ENCODE peak calls at places on chromosomes 1 and 21, in five cellular contexts. M, L, U, V and S are unnamed samples.

GRCh38 chr21:45861156-45861870 is 120.3 kb upstream of the COL6A1 start:
- DNase-seq in M (no peak), L (no peak), U (no peak), V (no peak), S (no peak)

GRCh38 chr1:198359024-198359653 is 181.3 kb downstream of the ATP6V1G3 start:
- DNase-seq in M (no peak), L (no peak), U (no peak), V (no peak), S (no peak)

GRCh38 chr1:232620356-232620841 is 9.5 kb downstream of the SIPA1L2 start:
- DNase-seq in M (peak), L (no peak), U (no peak), V (peak), S (peak)

GRCh38 chr1:112533029-112533428 is 24.3 kb downstream of the WNT2B start:
- DNase-seq in M (no peak), L (no peak), U (no peak), V (no peak), S (no peak)

GRCh38 chr1:229203030-229203751 is 67.7 kb upstream of the RAB4A start:
- DNase-seq in M (no peak), L (peak), U (no peak), V (no peak), S (no peak)

GRCh38 chr1:50047916-50048694 is 24.4 kb upstream of the AGBL4 start:
- DNase-seq in M (no peak), L (peak), U (peak), V (no peak), S (no peak)

GRCh38 chr1:20416706-20417105 is 69.3 kb downstream of the CAMK2N1 start:
- DNase-seq in M (no peak), L (no peak), U (no peak), V (no peak), S (no peak)

GRCh38 chr1:64608015-64608650 is 136.7 kb upstream of the RAVER2 start:
- DNase-seq in M (no peak), L (no peak), U (no peak), V (no peak), S (no peak)

GRCh38 chr1:208534604-208534907 is 290.4 kb upstream of the PLXNA2 start:
- DNase-seq in M (no peak), L (no peak), U (no peak), V (no peak), S (no peak)

GRCh38 chr1:116356067-116356466 is 17.0 kb upstream of the ATP1A1 start:
- DNase-seq in M (no peak), L (no peak), U (no peak), V (no peak), S (no peak)

GRCh38 chr21:41559658-41560599 is 52.0 kb upstream of the TMPRSS2 start:
- DNase-seq in M (no peak), L (no peak), U (no peak), V (no peak), S (no peak)

GRCh38 chr1:113818585-113818984 is 6.3 kb upstream of the RSBN1 start:
- DNase-seq in M (no peak), L (no peak), U (no peak), V (no peak), S (no peak)

GRCh38 chr1:84834419-84835064 is 58.5 kb downstream of the LPAR3 start:
- DNase-seq in M (no peak), L (no peak), U (no peak), V (no peak), S (no peak)

GRCh38 chr1:54365020-54365797 is 41.0 kb downstream of the SSBP3 start:
- DNase-seq in M (no peak), L (no peak), U (no peak), V (no peak), S (peak)

GRCh38 chr1:55882931-55883330 is 667.8 kb upstream of the USP24 start:
- DNase-seq in M (no peak), L (no peak), U (no peak), V (no peak), S (no peak)

GRCh38 chr1:55876276-55877060 is 661.3 kb upstream of the USP24 start:
- DNase-seq in M (peak), L (no peak), U (peak), V (no peak), S (no peak)

DNA sequence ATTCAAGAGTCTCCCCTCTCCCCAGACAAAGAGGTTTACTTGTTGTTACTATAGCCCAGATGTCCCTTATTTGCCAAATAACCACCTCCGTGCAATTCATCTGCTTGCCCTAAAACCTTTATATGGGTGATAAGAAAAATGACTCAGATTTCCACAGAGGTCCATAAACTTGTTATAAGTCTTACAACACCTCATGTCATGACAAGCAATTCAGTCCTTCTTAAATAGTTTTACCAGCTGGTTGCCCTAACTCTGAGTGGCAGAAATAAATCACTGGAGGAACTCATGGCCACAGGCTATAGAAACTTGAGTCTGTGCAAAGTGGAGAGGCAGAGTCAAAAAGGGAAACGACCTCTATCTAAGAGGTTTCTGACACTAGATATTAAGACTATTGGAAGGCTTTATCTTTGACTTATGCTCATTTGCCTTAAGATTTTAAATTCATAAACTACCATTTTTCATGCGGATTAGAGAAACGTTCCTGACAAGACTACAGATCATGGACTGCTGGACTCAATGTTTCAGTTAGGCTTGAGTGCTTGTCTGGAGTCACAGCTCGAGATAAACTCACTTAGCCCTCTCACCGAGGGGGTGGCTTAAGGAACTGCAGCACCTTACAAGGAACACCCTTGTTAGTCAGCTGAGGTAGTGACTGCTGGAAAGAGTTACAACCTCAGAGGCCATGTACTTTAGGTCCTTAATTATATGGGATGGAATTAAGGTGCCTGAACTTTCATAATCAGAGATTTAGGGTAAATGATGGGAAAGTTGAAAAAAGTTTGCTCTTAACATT is 662.5 kb upstream of the USP24 start:
- DNase-seq in M (no peak), L (no peak), U (no peak), V (no peak), S (no peak)
- H3K27ac ChIP-seq in M (no peak), L (no peak), U (peak), V (no peak), S (no peak)

DNA sequence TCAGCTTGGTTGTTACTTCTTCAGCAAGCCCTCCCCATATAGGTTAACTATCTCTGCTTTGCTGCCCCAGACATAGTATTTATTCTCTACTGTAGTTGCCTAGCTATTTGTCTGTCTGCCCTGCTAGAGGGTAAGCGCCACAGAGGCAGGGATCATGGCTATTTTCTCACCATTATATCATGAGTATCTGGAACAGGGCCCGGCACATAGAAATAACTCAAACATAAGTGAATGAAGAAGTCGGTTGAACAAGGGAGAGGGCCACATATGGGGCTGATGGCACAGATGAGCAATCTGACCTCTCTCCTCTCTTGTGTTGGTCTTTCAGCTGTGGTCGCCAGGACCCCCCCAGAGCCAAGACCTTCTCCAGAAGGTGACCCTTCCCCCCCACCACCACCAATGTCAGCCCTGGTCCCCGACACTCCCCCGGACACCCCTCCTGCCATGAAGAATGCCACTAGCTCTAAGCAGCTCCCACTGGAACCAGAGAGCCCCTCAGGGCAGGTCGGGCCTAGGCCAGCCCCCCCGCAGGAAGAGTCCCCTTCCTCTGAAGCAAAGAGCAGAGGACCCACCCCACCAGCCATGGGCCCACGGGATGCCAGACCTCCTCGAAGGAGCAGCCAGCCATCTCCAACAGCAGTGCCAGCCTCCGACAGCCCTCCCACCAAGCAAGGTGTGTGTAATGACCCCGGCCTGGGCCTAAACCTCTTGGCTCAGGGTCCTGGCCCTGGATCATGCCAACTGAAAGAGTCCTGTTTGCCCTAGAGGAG is 14.9 kb downstream of the MAP7D1 start:
- DNase-seq in M (no peak), L (no peak), U (no peak), V (no peak), S (no peak)
- H3K27ac ChIP-seq in M (peak), L (no peak), U (peak), V (peak), S (no peak)

DNA sequence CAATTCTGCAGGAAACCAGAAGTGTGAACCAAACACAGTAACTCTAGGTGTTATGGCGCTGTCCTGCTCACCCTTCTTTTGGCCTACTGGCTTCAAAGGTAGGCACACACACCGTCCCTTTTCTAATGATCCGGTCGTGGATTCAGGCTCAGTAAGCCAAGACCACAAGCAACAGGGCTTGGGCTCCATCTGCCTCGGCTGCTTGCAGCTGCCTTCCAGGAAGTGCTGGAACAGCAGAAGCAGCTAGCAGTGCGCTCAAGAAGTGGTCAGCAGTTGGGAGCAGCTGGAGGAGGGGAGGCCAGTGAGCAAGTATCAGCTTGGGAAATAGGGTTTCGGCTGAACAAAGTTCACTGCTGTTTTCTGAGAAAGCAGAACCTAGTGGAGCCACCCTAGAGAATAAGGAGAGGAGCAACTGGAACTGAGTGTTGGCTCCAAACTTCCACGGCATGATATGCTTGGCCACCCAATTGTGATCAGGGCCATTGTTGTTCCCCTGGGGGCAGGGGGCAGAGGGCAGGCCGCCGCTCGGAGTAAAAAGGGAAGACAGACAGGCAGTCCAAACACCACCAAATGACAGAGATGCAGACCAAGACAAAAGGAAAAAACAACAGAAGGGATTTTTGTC is 173.4 kb downstream of the TOMM20 start:
- DNase-seq in M (peak), L (no peak), U (peak), V (peak), S (no peak)
- H3K27ac ChIP-seq in M (peak), L (no peak), U (peak), V (peak), S (peak)

GRCh38 chr1:25673962-25674928 is 57.7 kb downstream of the MAN1C1 start:
- DNase-seq in M (no peak), L (no peak), U (no peak), V (no peak), S (no peak)
- H3K27ac ChIP-seq in M (no peak), L (no peak), U (no peak), V (no peak), S (no peak)

GRCh38 chr1:153973071-153973470 is 4.4 kb downstream of the JTB start:
- DNase-seq in M (no peak), L (no peak), U (no peak), V (no peak), S (no peak)

GRCh38 chr1:153977250-153978240 is at the start of gene JTB:
- DNase-seq in M (peak), L (no peak), U (peak), V (peak), S (peak)

GRCh38 chr1:153978274-153978909 is 918 bp upstream of the JTB start:
- DNase-seq in M (no peak), L (no peak), U (no peak), V (no peak), S (no peak)

GRCh38 chr1:153973478-153973877 is 4.0 kb downstream of the JTB start:
- DNase-seq in M (no peak), L (no peak), U (no peak), V (no peak), S (no peak)

DNA sequence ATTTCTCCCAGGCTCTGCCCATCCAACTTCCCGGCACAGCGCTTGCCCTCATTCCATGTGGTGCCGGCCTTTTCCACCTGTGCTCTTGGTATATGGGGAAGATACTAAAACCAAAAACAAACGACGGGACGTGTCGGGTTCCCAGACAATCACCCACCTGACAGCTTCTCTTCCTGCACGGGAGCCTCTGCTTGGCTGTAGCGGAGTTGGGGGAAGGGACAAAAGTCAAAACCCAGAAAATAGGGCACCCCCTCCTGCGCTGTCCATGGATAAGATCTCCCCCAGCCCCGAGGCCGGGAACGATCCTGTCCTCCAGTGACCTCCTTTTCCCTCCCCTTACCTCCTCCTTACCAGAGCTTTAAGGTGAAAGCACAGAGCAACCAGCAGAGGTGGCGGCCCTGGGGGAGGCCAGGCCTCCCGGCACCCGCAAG is 640 bp downstream of the JTB start:
- DNase-seq in M (no peak), L (no peak), U (no peak), V (no peak), S (no peak)
- H3K27ac ChIP-seq in M (peak), L (no peak), U (peak), V (peak), S (peak)

GRCh38 chr1:174637487-174637886 is 189.7 kb downstream of the GPR52 start:
- DNase-seq in M (no peak), L (no peak), U (no peak), V (no peak), S (no peak)
- H3K27ac ChIP-seq in M (no peak), L (no peak), U (no peak), V (no peak), S (no peak)

GRCh38 chr1:18926315-18927081 is 24.1 kb upstream of the ALDH4A1 start:
- DNase-seq in M (peak), L (no peak), U (peak), V (peak), S (peak)
- H3K27ac ChIP-seq in M (peak), L (no peak), U (peak), V (peak), S (peak)

GRCh38 chr1:56356376-56356775 is 223.0 kb downstream of the PLPP3 start:
- DNase-seq in M (no peak), L (no peak), U (no peak), V (no peak), S (no peak)
- H3K27ac ChIP-seq in M (peak), L (no peak), U (peak), V (peak), S (no peak)